ENCODE peak calls at places on chromosomes 12 and 14, in six cellular contexts. T, H, C, F, U and G are unnamed samples.

GRCh38 chr12:44889871-44890270 is 13.8 kb upstream of the NELL2 start:
- DNase-seq in C (no peak), H (no peak), T (no peak), F (no peak), U (no peak), G (no peak)

GRCh38 chr14:77002335-77002734 is 26.2 kb downstream of the IRF2BPL start:
- DNase-seq in T (no peak), F (no peak), U (no peak), H (no peak), C (no peak), G (no peak)

GRCh38 chr14:101400815-101401214 is 160.5 kb upstream of the DIO3 start:
- DNase-seq in T (no peak), F (no peak), H (peak; percentile 7), C (peak; percentile 25), U (no peak), G (peak; percentile 8)

GRCh38 chr14:89056394-89056793 is 231.9 kb downstream of the TTC8 start:
- DNase-seq in F (no peak), C (no peak), U (no peak), H (no peak), T (no peak), G (no peak)

GRCh38 chr12:26034371-26035142 is 76.1 kb downstream of the RASSF8 start:
- DNase-seq in U (no peak), C (peak; percentile 69), H (peak; percentile 53), T (no peak), F (no peak), G (peak; percentile 94)

GRCh38 chr14:58829594-58829993 is 191.8 kb downstream of the DACT1 start:
- DNase-seq in F (no peak), U (no peak), T (no peak), H (no peak), C (no peak), G (no peak)

GRCh38 chr14:61456720-61457119 is 135.3 kb downstream of the PRKCH start:
- DNase-seq in U (peak; percentile 44), C (peak; percentile 80), T (peak; percentile 86), H (no peak), F (no peak), G (peak; percentile 76)

GRCh38 chr12:121494093-121494787 is 86.6 kb downstream of the KDM2B start:
- DNase-seq in F (peak; percentile 8), H (no peak), C (peak; percentile 45), U (peak; percentile 8), T (peak; percentile 57), G (peak; percentile 27)

GRCh38 chr14:69152181-69152943 is 557 bp downstream of the DCAF5 start:
- DNase-seq in H (no peak), U (no peak), T (no peak), F (no peak), C (peak; percentile 40), G (peak; percentile 33)

GRCh38 chr12:50201987-50202521 is 34.9 kb upstream of the CERS5 start:
- DNase-seq in T (no peak), U (peak; percentile 81), C (peak; percentile 83), F (peak; percentile 72), H (peak; percentile 93), G (peak; percentile 86)

GRCh38 chr12:126107659-126108058 is 1042.4 kb downstream of the AACS start:
- DNase-seq in C (no peak), U (no peak), H (no peak), T (no peak), F (no peak), G (no peak)

GRCh38 chr14:44785096-44785495 is 176.7 kb downstream of the KLHL28 start:
- DNase-seq in T (no peak), F (no peak), C (no peak), U (no peak), H (no peak), G (peak; percentile 3)

GRCh38 chr14:94161979-94162378 is 12.1 kb upstream of the PPP4R4 start:
- DNase-seq in C (no peak), F (no peak), T (no peak), U (no peak), H (no peak), G (no peak)

GRCh38 chr12:120874547-120875245 is 29.5 kb downstream of the SPPL3 start:
- DNase-seq in C (no peak), H (no peak), F (no peak), U (no peak), T (no peak), G (no peak)

GRCh38 chr12:52379536-52379935 is 5.9 kb downstream of the KRT84 start:
- DNase-seq in C (no peak), U (no peak), F (no peak), H (no peak), T (no peak), G (no peak)

GRCh38 chr12:91138337-91138905 is 27.1 kb upstream of the LUM start:
- DNase-seq in H (no peak), T (no peak), C (no peak), U (no peak), F (no peak), G (peak; percentile 40)

GRCh38 chr12:107131832-107132616 is 38.7 kb upstream of the CRY1 start:
- DNase-seq in C (peak; percentile 64), F (peak; percentile 51), U (peak; percentile 44), H (peak; percentile 4), T (peak; percentile 76), G (peak; percentile 61)

GRCh38 chr12:27973487-27973890 is 956 bp upstream of the PTHLH start:
- DNase-seq in U (no peak), F (no peak), C (peak; percentile 37), H (no peak), T (no peak), G (no peak)

GRCh38 chr14:55867726-55868125 is 250.5 kb upstream of the PELI2 start:
- DNase-seq in U (no peak), T (no peak), F (no peak), C (peak; percentile 15), H (no peak), G (no peak)

GRCh38 chr12:101995684-101996083 is 66.1 kb downstream of the WASHC3 start:
- DNase-seq in C (no peak), H (no peak), F (no peak), U (no peak), T (no peak), G (no peak)

GRCh38 chr12:77788231-77789168 is 42.2 kb upstream of the NAV3 start:
- DNase-seq in C (no peak), U (no peak), T (no peak), F (no peak), H (no peak), G (no peak)

GRCh38 chr12:107474639-107475539 is 210.7 kb upstream of the PWP1 start:
- DNase-seq in F (no peak), T (no peak), C (peak; percentile 41), U (no peak), H (no peak), G (no peak)

GRCh38 chr14:67515386-67516079 is 17.6 kb upstream of the PLEKHH1 start:
- DNase-seq in F (no peak), C (no peak), T (peak; percentile 37), H (no peak), U (no peak), G (no peak)

GRCh38 chr14:72879431-72879830 is 14.5 kb downstream of the DPF3 start:
- DNase-seq in C (no peak), U (no peak), F (no peak), H (no peak), T (no peak), G (no peak)

GRCh38 chr14:91780452-91780851 is 48.6 kb upstream of the CATSPERB start:
- DNase-seq in H (no peak), T (no peak), C (no peak), F (no peak), U (no peak), G (no peak)

GRCh38 chr14:88879016-88879415 is 54.6 kb downstream of the TTC8 start:
- DNase-seq in C (peak; percentile 91), T (no peak), H (peak; percentile 36), F (peak; percentile 46), U (no peak), G (peak; percentile 66)

GRCh38 chr14:104744484-104744883 is 8.5 kb upstream of the SIVA1 start:
- DNase-seq in C (no peak), T (no peak), F (no peak), H (no peak), U (no peak), G (no peak)

GRCh38 chr12:10210225-10210624 is 2.5 kb upstream of the GABARAPL1 start:
- DNase-seq in C (no peak), T (no peak), F (no peak), U (no peak), H (no peak), G (no peak)

GRCh38 chr12:131735863-131736806 is 25.2 kb downstream of the SFSWAP start:
- DNase-seq in T (no peak), U (no peak), C (peak; percentile 22), F (no peak), H (no peak), G (peak; percentile 48)

GRCh38 chr14:48890333-48890732 is 695.8 kb downstream of the RPS29 start:
- DNase-seq in F (no peak), U (no peak), T (no peak), H (no peak), C (no peak), G (no peak)

GRCh38 chr14:53209370-53209769 is 56.2 kb upstream of the DDHD1 start:
- DNase-seq in C (peak; percentile 53), H (no peak), T (no peak), F (no peak), U (no peak), G (peak; percentile 12)

GRCh38 chr12:79618848-79619404 is 71.8 kb downstream of the PAWR start:
- DNase-seq in T (no peak), U (no peak), C (peak; percentile 57), F (no peak), H (no peak), G (peak; percentile 64)

GRCh38 chr12:50925342-50925651 is 27.0 kb upstream of the HIGD1C start:
- DNase-seq in T (no peak), U (no peak), H (no peak), F (no peak), C (no peak), G (no peak)

GRCh38 chr12:21562859-21563258 is 36.8 kb downstream of the SPX start:
- DNase-seq in H (no peak), F (no peak), C (no peak), U (no peak), T (no peak), G (no peak)
- TF ChIP-seq CTCF in H (no peak), F (no peak), C (no peak), U (no peak), T (no peak), G (no peak)

GRCh38 chr12:124480469-124481256 is 86.7 kb downstream of the NCOR2 start:
- DNase-seq in U (no peak), H (no peak), C (peak; percentile 78), T (peak; percentile 28), F (no peak), G (peak; percentile 52)
- TF ChIP-seq CTCF in U (no peak), H (no peak), C (no peak), T (no peak), F (no peak), G (peak; percentile 15)

DNA sequence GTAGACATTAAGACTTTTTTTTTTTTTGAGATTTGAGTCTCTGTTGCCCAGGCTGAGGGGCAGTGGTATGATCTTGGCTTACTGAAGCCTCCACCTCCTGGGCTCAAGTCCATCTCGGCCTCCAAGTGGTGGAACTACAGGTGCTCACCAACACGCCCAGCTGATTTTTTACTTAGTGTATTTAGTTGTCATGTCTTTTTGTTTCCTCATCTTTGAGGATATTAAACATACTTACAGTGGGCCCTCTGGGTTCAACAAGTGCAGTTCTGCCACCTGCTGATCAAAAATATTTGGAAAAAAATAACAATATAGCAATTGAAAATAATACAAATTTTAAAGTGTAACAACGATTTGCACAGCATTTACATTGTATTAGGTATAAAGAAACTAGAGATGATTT is 4.4 kb upstream of the B4GALNT1 start:
- DNase-seq in C (no peak), U (no peak), H (no peak), F (no peak), T (no peak), G (no peak)
- TF ChIP-seq CTCF in C (no peak), U (peak; percentile 11), H (no peak), F (no peak), T (peak; percentile 24), G (no peak)

GRCh38 chr14:34982421-34983147 is at the start of gene SRP54:
- DNase-seq in F (peak; percentile 96), H (peak; percentile 75), U (peak; percentile 97), T (peak; percentile 90), C (peak; percentile 97), G (peak; percentile 96)
- TF ChIP-seq CTCF in F (peak; percentile 41), H (peak; percentile 41), U (no peak), T (no peak), C (peak; percentile 11), G (peak; percentile 26)